ENCODE peak calls at places on chromosomes 11 and 22, in six cellular contexts. H is mesendoderm; B is activated T-cell treated with anti-CD3 and anti-CD28 coated beads, Interleukin-2, amount 50 U/mL, for 1 hour; W is skeletal muscle cell; M is HCT116; F is Peyer's patch. T is an unnamed sample.

GRCh38 chr11:46238078-46238966 is 39.1 kb upstream of the CREB3L1 start:
- DNase-seq in H (peak), B (peak), W (no peak), M (no peak), F (peak), T (no peak)

GRCh38 chr11:17828311-17828751 is 93.8 kb downstream of the KCNC1 start:
- DNase-seq in H (no peak), B (no peak), W (no peak), M (no peak), F (no peak), T (no peak)

GRCh38 chr11:19208959-19209568 is 7.3 kb upstream of the CSRP3 start:
- DNase-seq in H (no peak), B (no peak), W (no peak), M (no peak), F (no peak), T (no peak)

GRCh38 chr11:79428406-79428805 is 12.4 kb downstream of the TENM4 start:
- DNase-seq in H (no peak), B (no peak), W (no peak), M (no peak), F (no peak), T (no peak)

GRCh38 chr11:37504925-37505324 is 906.9 kb upstream of the RAG2 start:
- DNase-seq in H (peak), B (no peak), W (peak), M (no peak), F (no peak), T (no peak)

GRCh38 chr11:92136792-92137191 is 87.8 kb upstream of the FAT3 start:
- DNase-seq in H (peak), B (no peak), W (no peak), M (no peak), F (no peak), T (no peak)

GRCh38 chr11:116960916-116961315 is 123.5 kb upstream of the APOA1 start:
- DNase-seq in H (peak), B (no peak), W (peak), M (peak), F (no peak), T (peak)

GRCh38 chr11:111976614-111977140 is 39.5 kb downstream of the DIXDC1 start:
- DNase-seq in H (peak), B (no peak), W (no peak), M (no peak), F (no peak), T (no peak)

GRCh38 chr22:35601743-35602633 is 15.1 kb downstream of the MB start:
- DNase-seq in H (no peak), B (no peak), W (no peak), M (no peak), F (no peak), T (no peak)

GRCh38 chr11:102966011-102966410 is 10.5 kb upstream of the MMP13 start:
- DNase-seq in H (no peak), B (no peak), W (no peak), M (no peak), F (no peak), T (no peak)

GRCh38 chr11:76863196-76863777 is 2.6 kb downstream of the ACER3 start:
- DNase-seq in H (no peak), B (no peak), W (no peak), M (no peak), F (no peak), T (no peak)

GRCh38 chr11:62253999-62254542 is 12.0 kb downstream of the SCGB1D2 start:
- DNase-seq in H (no peak), B (no peak), W (no peak), M (no peak), F (no peak), T (no peak)

GRCh38 chr22:32720924-32721323 is 80.6 kb upstream of the TIMP3 start:
- DNase-seq in H (peak), B (no peak), W (peak), M (no peak), F (no peak), T (no peak)

GRCh38 chr11:47185305-47186075 is 744 bp downstream of the PACSIN3 start:
- DNase-seq in H (peak), B (no peak), W (no peak), M (no peak), F (no peak), T (no peak)

GRCh38 chr22:27452245-27452644 is 349.3 kb downstream of the MN1 start:
- DNase-seq in H (no peak), B (no peak), W (no peak), M (no peak), F (no peak), T (no peak)

T was measured in retinal pigment epithelial cell.